ENCODE peak calls at places on chromosome 3, in six cellular contexts. G is A549, X is endothelial cell of umbilical vein, N is K562, S is GM12878, Y is HepG2. A is an unnamed sample.

GRCh38 chr3:41630017-41630416 is 331.9 kb downstream of the ULK4 start:
- DNase-seq in S (no peak), N (no peak), G (no peak), Y (no peak), X (no peak), A (no peak)

GRCh38 chr3:168197162-168197561 is 101.4 kb upstream of the GOLIM4 start:
- DNase-seq in G (no peak), S (no peak), X (no peak), Y (peak), N (no peak), A (no peak)

GRCh38 chr3:151067158-151067557 is 18.3 kb upstream of the MED12L start:
- DNase-seq in N (no peak), G (no peak), X (no peak), Y (peak), S (no peak), A (peak)

GRCh38 chr3:125212509-125213372 is at the start of gene SLC12A8:
- DNase-seq in X (no peak), N (no peak), G (no peak), Y (no peak), S (no peak), A (no peak)

GRCh38 chr3:170511371-170511770 is 74.5 kb downstream of the SLC7A14 start:
- DNase-seq in Y (no peak), N (no peak), G (no peak), S (no peak), X (no peak), A (no peak)

GRCh38 chr3:126267169-126267975 is 87.0 kb upstream of the ALDH1L1 start:
- DNase-seq in S (no peak), X (peak), N (no peak), Y (peak), G (peak), A (peak)

GRCh38 chr3:137509354-137510045 is 254.6 kb upstream of the SOX14 start:
- DNase-seq in G (no peak), X (no peak), S (no peak), N (no peak), Y (peak), A (no peak)

GRCh38 chr3:46440531-46441294 is 24.0 kb downstream of the LTF start:
- DNase-seq in Y (no peak), N (no peak), G (no peak), X (no peak), S (peak), A (peak)

DNA sequence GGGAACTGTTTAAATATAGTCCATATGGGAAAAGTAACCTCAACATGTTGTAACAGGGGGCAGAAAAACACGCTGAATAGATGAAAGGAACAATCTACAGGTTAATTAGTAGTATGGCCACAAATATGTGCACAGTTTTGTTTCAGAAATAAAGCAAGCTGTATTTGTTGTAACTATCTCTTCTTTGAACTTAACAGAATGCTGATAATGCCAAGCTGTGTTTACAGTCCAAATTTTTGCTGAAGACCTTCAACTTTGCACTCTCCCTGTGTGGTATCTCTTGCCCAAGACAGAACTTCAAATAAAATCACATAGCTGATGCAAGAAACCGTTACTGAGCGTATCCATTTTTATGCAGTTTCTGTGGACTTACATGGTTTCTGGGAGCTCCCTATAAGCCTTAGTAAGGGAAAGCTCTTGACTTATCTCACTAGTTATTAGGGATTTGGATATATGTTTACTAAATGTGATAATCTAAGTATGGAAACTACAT is 425.4 kb upstream of the TPRG1 start:
- DNase-seq in X (no peak), G (no peak), S (no peak), N (no peak), Y (peak), A (no peak)
- TF ChIP-seq CTCF in X (no peak), G (no peak), S (no peak), N (no peak), Y (no peak), A (no peak)

GRCh38 chr3:37498126-37499039 is 324.0 kb upstream of the LRRFIP2 start:
- DNase-seq in Y (no peak), X (no peak), N (no peak), G (no peak), S (no peak), A (no peak)
- TF ChIP-seq MYC in Y (no peak), X (no peak), N (no peak), G (no peak), S (no peak), A (no peak)

DNA sequence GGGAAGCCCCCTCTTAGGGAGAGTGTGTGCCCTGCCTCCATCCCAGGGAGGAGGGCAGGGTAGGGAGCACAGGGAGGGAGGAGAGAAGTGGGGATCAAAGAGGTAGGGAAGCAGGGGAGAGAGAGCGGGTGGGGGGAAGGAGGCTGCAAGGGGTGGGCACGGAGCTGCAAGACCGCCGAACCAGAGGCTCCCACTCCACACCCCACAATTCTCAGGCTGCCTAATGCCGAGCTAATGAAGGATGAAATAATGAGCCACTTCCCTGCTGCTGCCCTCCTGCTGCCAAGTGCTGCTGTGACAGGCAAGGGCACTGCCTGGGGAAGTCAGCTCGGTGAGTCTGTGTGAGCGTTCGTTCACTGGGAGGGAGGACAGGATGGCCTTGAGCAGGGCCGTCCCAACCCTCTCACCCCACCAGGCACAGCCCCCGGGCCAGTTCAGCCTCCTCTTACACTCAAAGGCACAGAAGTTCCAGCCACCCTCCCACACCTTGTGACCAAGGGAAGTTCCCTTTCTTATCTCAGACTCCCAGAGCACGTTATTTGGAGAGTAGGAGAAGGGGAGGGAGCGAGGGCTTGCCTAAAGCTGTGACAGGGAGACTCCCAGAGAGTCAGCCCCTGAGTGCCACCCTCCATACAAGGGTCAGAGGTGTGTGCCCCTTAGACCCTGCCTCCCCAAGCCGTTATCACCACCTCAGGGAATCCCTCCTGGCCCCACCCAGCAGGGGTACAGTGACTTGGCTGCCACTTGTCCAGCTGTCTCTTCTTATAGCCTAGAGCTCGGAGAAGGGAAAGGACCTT is 12.4 kb downstream of the GLYCTK start:
- DNase-seq in S (no peak), N (peak), X (peak), Y (peak), G (no peak), A (peak)
- TF ChIP-seq CTCF in S (no peak), N (no peak), X (peak), Y (peak), G (no peak), A (no peak)

GRCh38 chr3:50627407-50628051 is 10.6 kb downstream of the MAPKAPK3 start:
- DNase-seq in N (no peak), G (peak), X (peak), Y (no peak), S (no peak), A (peak)
- TF ChIP-seq MYC in N (no peak), G (no peak), X (no peak), Y (no peak), S (no peak), A (no peak)

GRCh38 chr3:192212979-192213378 is 514.4 kb downstream of the FGF12 start:
- DNase-seq in G (no peak), Y (no peak), S (no peak), N (no peak), X (no peak), A (no peak)

GRCh38 chr3:192216067-192216466 is 511.3 kb downstream of the FGF12 start:
- DNase-seq in Y (no peak), S (no peak), X (no peak), G (no peak), N (no peak), A (no peak)

GRCh38 chr3:192207239-192207638 is 520.1 kb downstream of the FGF12 start:
- DNase-seq in N (no peak), G (no peak), S (no peak), Y (no peak), X (peak), A (no peak)

GRCh38 chr3:192207661-192208060 is 519.7 kb downstream of the FGF12 start:
- DNase-seq in X (no peak), Y (no peak), G (no peak), S (no peak), N (no peak), A (no peak)

GRCh38 chr3:192212335-192212734 is 515.0 kb downstream of the FGF12 start:
- DNase-seq in N (no peak), Y (no peak), X (no peak), S (no peak), G (no peak), A (no peak)
- TF ChIP-seq CTCF in N (no peak), Y (no peak), X (peak), S (peak), G (no peak), A (no peak)

DNA sequence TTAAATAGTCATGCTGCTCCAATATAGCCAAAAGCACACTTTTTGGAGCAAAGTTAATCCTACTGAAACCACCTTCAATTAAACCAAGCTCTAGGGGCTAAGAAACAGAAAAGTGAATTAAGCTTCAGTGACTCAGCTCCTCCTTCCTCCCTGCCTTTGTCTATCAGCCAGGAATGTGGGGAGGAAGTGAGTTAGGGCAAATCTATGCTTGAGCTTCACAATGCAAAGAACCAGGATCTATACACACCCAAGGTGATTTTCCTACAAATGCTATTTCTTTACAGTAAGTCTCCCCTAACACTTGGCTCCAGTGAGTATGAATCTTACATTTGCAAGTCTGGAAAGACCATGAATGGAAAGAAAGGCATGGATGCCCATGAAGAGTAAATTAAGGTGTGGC is 212.1 kb downstream of the P3H2 start:
- DNase-seq in S (no peak), N (no peak), X (peak), G (no peak), Y (no peak), A (no peak)
- TF ChIP-seq MYC in S (no peak), N (no peak), X (no peak), G (no peak), Y (no peak), A (no peak)

GRCh38 chr3:116512281-116512680 is 67.0 kb upstream of the LSAMP start:
- DNase-seq in G (no peak), S (no peak), N (no peak), Y (no peak), X (no peak), A (no peak)

GRCh38 chr3:116517308-116517707 is 72.0 kb upstream of the LSAMP start:
- DNase-seq in N (no peak), Y (no peak), X (no peak), S (no peak), G (no peak), A (peak)

GRCh38 chr3:116512931-116513330 is 67.6 kb upstream of the LSAMP start:
- DNase-seq in Y (no peak), S (no peak), G (no peak), N (no peak), X (no peak), A (no peak)
- TF ChIP-seq CTCF in Y (no peak), S (no peak), G (no peak), N (no peak), X (no peak), A (no peak)

A was measured in NB4.